ENCODE peak calls at places on chromosome 16, in four cellular contexts. E, R, L and O are unnamed samples.

GRCh38 chr16:46427340-46428107 is 193.7 kb downstream of the SHCBP1 start:
- DNase-seq in E (no peak), R (no peak), L (no peak), O (no peak)

GRCh38 chr16:11726008-11726407 is 16.6 kb downstream of the TXNDC11 start:
- DNase-seq in E (no peak), R (no peak), L (no peak), O (no peak)

GRCh38 chr16:28609631-28610594 is at the start of gene SULT1A1:
- DNase-seq in E (no peak), R (no peak), L (no peak), O (no peak)

GRCh38 chr16:50245417-50246298 is 20.7 kb upstream of the ADCY7 start:
- DNase-seq in E (peak), R (peak), L (no peak), O (peak)

GRCh38 chr16:83720981-83721380 is 86.8 kb upstream of the HSBP1 start:
- DNase-seq in E (no peak), R (no peak), L (no peak), O (no peak)

GRCh38 chr16:25988089-25988488 is 296.3 kb downstream of the HS3ST4 start:
- DNase-seq in E (no peak), R (no peak), L (no peak), O (no peak)

GRCh38 chr16:88013766-88014165 is 62.5 kb downstream of the BANP start:
- DNase-seq in E (no peak), R (no peak), L (no peak), O (no peak)

GRCh38 chr16:59164461-59164860 is 430.3 kb upstream of the GOT2 start:
- DNase-seq in E (peak), R (no peak), L (no peak), O (no peak)

GRCh38 chr16:83814654-83814985 is 6.8 kb downstream of the HSBP1 start:
- DNase-seq in E (no peak), R (no peak), L (no peak), O (no peak)

GRCh38 chr16:4410335-4411075 is 5.9 kb downstream of the CORO7 start:
- DNase-seq in E (no peak), R (peak), L (no peak), O (no peak)
- TF ChIP-seq BHLHE40 in E (no peak), R (no peak), L (no peak), O (no peak)

GRCh38 chr16:47713225-47713595 is 252.1 kb downstream of the PHKB start:
- DNase-seq in E (peak), R (peak), L (no peak), O (no peak)
- TF ChIP-seq BHLHE40 in E (no peak), R (no peak), L (no peak), O (no peak)

GRCh38 chr16:69326172-69326873 is 4.1 kb downstream of the PDF start:
- DNase-seq in E (no peak), R (no peak), L (no peak), O (no peak)
- TF ChIP-seq BHLHE40 in E (no peak), R (no peak), L (no peak), O (no peak)

GRCh38 chr16:1918890-1919679 is 870 bp upstream of the HS3ST6 start:
- DNase-seq in E (no peak), R (no peak), L (no peak), O (no peak)

GRCh38 chr16:1916654-1916990 is 1.6 kb downstream of the HS3ST6 start:
- DNase-seq in E (no peak), R (no peak), L (no peak), O (no peak)

GRCh38 chr16:1917056-1917664 is 1.1 kb downstream of the HS3ST6 start:
- DNase-seq in E (no peak), R (no peak), L (no peak), O (no peak)

GRCh38 chr16:1918312-1918889 is at the start of gene HS3ST6:
- DNase-seq in E (no peak), R (no peak), L (no peak), O (no peak)

DNA sequence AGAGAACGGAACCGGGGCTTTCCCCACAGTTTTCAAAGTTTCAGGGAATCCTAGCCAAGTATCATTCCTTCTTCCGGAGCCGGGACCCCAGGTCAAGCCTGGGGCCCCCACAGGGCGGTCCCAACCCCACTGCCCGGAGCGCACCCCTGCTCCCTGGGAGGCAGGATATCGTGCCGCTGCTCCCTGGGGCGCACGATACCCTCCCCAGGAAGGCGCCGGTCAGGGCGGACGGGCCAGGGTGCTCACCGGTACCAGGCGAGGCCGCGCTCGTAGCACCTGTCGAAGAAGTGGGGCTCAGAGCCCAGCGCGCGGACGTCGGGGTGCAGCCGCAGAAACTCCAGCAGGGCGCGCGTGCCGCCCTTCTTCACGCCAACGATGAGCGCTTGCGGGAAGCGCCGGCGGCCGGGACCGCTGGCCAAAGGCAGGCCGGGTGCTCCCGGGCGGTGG is 527 bp downstream of the HS3ST6 start:
- DNase-seq in E (no peak), R (no peak), L (no peak), O (no peak)
- TF ChIP-seq BHLHE40 in E (no peak), R (no peak), L (no peak), O (no peak)

DNA sequence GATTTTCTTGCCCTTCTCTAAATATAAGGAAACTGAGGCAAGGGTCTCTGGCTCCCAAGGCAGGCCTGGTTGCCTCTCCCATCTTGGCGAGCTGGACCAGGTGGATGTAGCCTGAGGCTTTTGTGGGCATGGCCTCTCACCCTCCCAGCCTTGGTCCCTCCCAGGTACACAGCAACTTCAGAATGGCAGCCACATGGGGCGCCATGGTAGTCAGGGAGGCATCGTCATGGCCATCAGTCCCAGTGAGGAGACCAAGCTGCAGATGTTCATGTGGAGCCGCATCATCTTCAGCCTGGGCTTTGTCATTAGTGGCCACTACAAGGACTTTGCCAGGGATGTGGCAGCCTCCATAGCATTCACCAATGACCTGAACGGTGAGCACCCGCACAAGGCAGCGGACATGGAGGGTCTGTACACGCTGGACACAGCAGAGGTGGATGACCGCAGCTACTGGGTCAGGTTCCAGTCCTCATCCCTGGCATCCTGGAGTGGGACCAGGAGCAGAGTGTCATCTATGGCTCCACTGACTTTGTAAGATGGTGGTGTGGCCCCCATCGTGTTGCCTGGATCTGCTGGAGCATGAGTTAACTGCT is 165.8 kb upstream of the ZNF267 start:
- DNase-seq in E (no peak), R (no peak), L (no peak), O (no peak)
- TF ChIP-seq BHLHE40 in E (no peak), R (no peak), L (no peak), O (no peak)

DNA sequence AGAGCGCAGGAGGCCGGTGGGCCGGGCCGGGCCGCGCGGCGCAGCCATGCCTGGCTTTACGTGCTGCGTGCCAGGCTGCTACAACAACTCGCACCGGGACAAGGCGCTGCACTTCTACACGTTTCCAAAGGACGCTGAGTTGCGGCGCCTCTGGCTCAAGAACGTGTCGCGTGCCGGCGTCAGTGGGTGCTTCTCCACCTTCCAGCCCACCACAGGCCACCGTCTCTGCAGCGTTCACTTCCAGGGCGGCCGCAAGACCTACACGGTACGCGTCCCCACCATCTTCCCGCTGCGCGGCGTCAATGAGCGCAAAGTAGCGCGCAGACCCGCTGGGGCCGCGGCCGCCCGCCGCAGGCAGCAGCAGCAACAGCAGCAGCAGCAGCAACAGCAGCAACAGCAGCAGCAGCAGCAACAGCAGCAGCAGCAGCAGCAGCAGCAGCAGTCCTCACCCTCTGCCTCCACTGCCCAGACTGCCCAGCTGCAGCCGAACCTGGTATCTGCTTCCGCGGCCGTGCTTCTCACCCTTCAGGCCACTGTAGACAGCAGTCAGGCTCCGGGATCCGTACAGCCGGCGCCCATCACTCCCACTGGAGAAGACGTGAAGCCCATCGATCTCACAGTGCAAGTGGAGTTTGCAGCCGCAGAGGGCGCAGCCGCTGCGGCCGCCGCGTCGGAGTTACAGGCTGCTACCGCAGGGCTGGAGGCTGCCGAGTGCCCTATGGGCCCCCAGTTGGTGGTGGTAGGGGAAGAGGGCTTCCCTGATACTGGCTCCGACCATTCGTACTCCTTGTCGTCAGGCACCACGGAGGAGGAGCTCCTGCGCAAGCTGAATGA is 606 bp downstream of the THAP11 start:
- DNase-seq in E (peak), R (peak), L (no peak), O (peak)
- TF ChIP-seq BHLHE40 in E (no peak), R (no peak), L (peak), O (no peak)

GRCh38 chr16:51382215-51382614 is 231.1 kb upstream of the SALL1 start:
- DNase-seq in E (no peak), R (no peak), L (no peak), O (no peak)
- TF ChIP-seq BHLHE40 in E (no peak), R (no peak), L (no peak), O (no peak)

GRCh38 chr16:24837969-24838368 is 7.8 kb upstream of the SLC5A11 start:
- DNase-seq in E (no peak), R (no peak), L (no peak), O (no peak)

GRCh38 chr16:24841291-24841690 is 4.5 kb upstream of the SLC5A11 start:
- DNase-seq in E (peak), R (no peak), L (no peak), O (no peak)

GRCh38 chr16:24836836-24837235 is 8.9 kb upstream of the SLC5A11 start:
- DNase-seq in E (no peak), R (no peak), L (no peak), O (no peak)

GRCh38 chr16:24838554-24839266 is 7.1 kb upstream of the SLC5A11 start:
- DNase-seq in E (peak), R (peak), L (no peak), O (no peak)

GRCh38 chr16:24839347-24839972 is 6.3 kb upstream of the SLC5A11 start:
- DNase-seq in E (no peak), R (no peak), L (no peak), O (no peak)
- TF ChIP-seq BHLHE40 in E (no peak), R (no peak), L (no peak), O (no peak)